ENCODE peak calls at places on chromosomes 2 and 18, in seven cellular contexts. One of them, this sample, is unnamed.

GRCh38 chr2:102004588-102004987 is 12.8 kb downstream of the IL1R2 start:
- DNase-seq in neural progenitor cell: no peak
- DNase-seq in GM23338: no peak
- DNase-seq in hepatocyte: no peak
- DNase-seq in GM23248: no peak
- DNase-seq in SK-N-SH: no peak
- DNase-seq in HCT116: no peak
- DNase-seq in this sample: no peak

GRCh38 chr2:112156152-112156986 is 18.2 kb downstream of the FBLN7 start:
- DNase-seq in neural progenitor cell: peak
- DNase-seq in GM23338: no peak
- DNase-seq in hepatocyte: no peak
- DNase-seq in GM23248: peak
- DNase-seq in SK-N-SH: no peak
- DNase-seq in HCT116: no peak
- DNase-seq in this sample: no peak

GRCh38 chr2:151627368-151627767 is 106.9 kb downstream of the NEB start:
- DNase-seq in neural progenitor cell: no peak
- DNase-seq in GM23338: no peak
- DNase-seq in hepatocyte: no peak
- DNase-seq in GM23248: no peak
- DNase-seq in SK-N-SH: no peak
- DNase-seq in HCT116: no peak
- DNase-seq in this sample: no peak

GRCh38 chr2:171159326-171160118 is 1.2 kb downstream of the TLK1 start:
- DNase-seq in neural progenitor cell: peak
- DNase-seq in GM23338: peak
- DNase-seq in hepatocyte: peak
- DNase-seq in GM23248: peak
- DNase-seq in SK-N-SH: peak
- DNase-seq in HCT116: peak
- DNase-seq in this sample: peak

GRCh38 chr2:54673501-54673998 is 49.9 kb upstream of the EML6 start:
- DNase-seq in neural progenitor cell: no peak
- DNase-seq in GM23338: no peak
- DNase-seq in hepatocyte: no peak
- DNase-seq in GM23248: peak
- DNase-seq in SK-N-SH: no peak
- DNase-seq in HCT116: no peak
- DNase-seq in this sample: no peak

GRCh38 chr18:9876867-9877654 is 8.7 kb upstream of the TXNDC2 start:
- DNase-seq in neural progenitor cell: peak
- DNase-seq in GM23338: peak
- DNase-seq in hepatocyte: peak
- DNase-seq in GM23248: peak
- DNase-seq in SK-N-SH: peak
- DNase-seq in HCT116: peak
- DNase-seq in this sample: no peak

GRCh38 chr2:31240406-31241365 is 6.7 kb downstream of the EHD3 start:
- DNase-seq in neural progenitor cell: no peak
- DNase-seq in GM23338: no peak
- DNase-seq in hepatocyte: no peak
- DNase-seq in GM23248: no peak
- DNase-seq in SK-N-SH: no peak
- DNase-seq in HCT116: no peak
- DNase-seq in this sample: no peak

GRCh38 chr2:71299507-71299906 is 32.1 kb upstream of the ZNF638 start:
- DNase-seq in neural progenitor cell: peak
- DNase-seq in GM23338: peak
- DNase-seq in hepatocyte: peak
- DNase-seq in GM23248: peak
- DNase-seq in SK-N-SH: peak
- DNase-seq in HCT116: no peak
- DNase-seq in this sample: peak

GRCh38 chr2:226131299-226131784 is 668.3 kb downstream of the IRS1 start:
- DNase-seq in neural progenitor cell: no peak
- DNase-seq in GM23338: no peak
- DNase-seq in hepatocyte: no peak
- DNase-seq in GM23248: no peak
- DNase-seq in SK-N-SH: no peak
- DNase-seq in HCT116: no peak
- DNase-seq in this sample: no peak

GRCh38 chr2:11914455-11914854 is 168.0 kb downstream of the LPIN1 start:
- DNase-seq in neural progenitor cell: no peak
- DNase-seq in GM23338: no peak
- DNase-seq in hepatocyte: peak
- DNase-seq in GM23248: peak
- DNase-seq in SK-N-SH: no peak
- DNase-seq in HCT116: no peak
- DNase-seq in this sample: no peak

GRCh38 chr2:33366473-33366872 is 110.0 kb upstream of the RASGRP3 start:
- DNase-seq in neural progenitor cell: no peak
- DNase-seq in GM23338: no peak
- DNase-seq in hepatocyte: no peak
- DNase-seq in GM23248: peak
- DNase-seq in SK-N-SH: no peak
- DNase-seq in HCT116: no peak
- DNase-seq in this sample: no peak
- H3K27ac ChIP-seq in neural progenitor cell: peak
- H3K27ac ChIP-seq in GM23338: no peak
- H3K27ac ChIP-seq in hepatocyte: no peak
- H3K27ac ChIP-seq in GM23248: peak
- H3K27ac ChIP-seq in SK-N-SH: peak
- H3K27ac ChIP-seq in HCT116: no peak
- H3K27ac ChIP-seq in this sample: no peak

DNA sequence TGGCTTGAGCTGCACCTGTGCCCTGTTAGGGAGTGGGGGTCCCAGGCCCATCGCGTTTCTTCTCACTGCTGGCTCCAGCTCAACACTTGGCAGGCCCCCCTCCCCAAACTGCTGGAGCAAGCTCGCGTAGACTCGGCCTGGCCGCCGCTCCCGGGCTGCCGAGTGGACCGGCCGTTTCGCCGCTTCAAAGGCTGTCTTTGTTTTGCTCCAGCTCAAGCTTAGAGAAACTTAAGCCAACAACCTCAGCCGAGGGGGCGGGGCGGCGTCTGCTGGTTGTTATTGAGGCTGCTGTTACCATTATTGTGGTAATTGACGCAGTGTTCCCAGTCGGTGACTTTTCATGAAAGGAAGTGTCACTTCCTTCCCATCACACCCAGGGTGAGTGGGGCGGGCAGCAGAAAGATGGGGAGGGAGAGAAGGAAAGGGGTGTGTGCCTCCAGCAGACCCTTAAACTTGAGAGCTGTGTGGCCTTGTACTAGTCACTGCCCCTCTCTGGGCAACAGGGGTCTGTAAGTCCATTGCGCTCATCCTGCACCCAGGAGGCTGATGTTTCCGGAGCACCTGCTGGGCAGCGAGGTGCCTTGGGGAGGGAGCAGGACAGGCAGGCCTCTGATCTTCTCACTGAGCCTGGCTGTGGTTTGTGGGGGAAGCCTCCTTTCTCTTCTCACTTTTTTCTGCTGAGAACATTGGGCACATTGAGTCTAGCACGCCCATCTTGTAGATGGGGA is 2.1 kb downstream of the ARID5A start:
- DNase-seq in neural progenitor cell: peak
- DNase-seq in GM23338: peak
- DNase-seq in hepatocyte: peak
- DNase-seq in GM23248: peak
- DNase-seq in SK-N-SH: no peak
- DNase-seq in HCT116: no peak
- DNase-seq in this sample: no peak
- TF ChIP-seq EZH2phosphoT487 in neural progenitor cell: no peak
- TF ChIP-seq EZH2phosphoT487 in GM23338: no peak
- TF ChIP-seq EZH2phosphoT487 in hepatocyte: no peak
- TF ChIP-seq EZH2phosphoT487 in GM23248: no peak
- TF ChIP-seq EZH2phosphoT487 in SK-N-SH: no peak
- TF ChIP-seq EZH2phosphoT487 in HCT116: no peak
- TF ChIP-seq EZH2phosphoT487 in this sample: no peak

GRCh38 chr2:167942495-167943081 is 304.8 kb downstream of the STK39 start:
- DNase-seq in neural progenitor cell: no peak
- DNase-seq in GM23338: no peak
- DNase-seq in hepatocyte: no peak
- DNase-seq in GM23248: no peak
- DNase-seq in SK-N-SH: no peak
- DNase-seq in HCT116: no peak
- DNase-seq in this sample: no peak

GRCh38 chr2:167941604-167942003 is 305.8 kb downstream of the STK39 start:
- DNase-seq in neural progenitor cell: no peak
- DNase-seq in GM23338: no peak
- DNase-seq in hepatocyte: no peak
- DNase-seq in GM23248: no peak
- DNase-seq in SK-N-SH: no peak
- DNase-seq in HCT116: no peak
- DNase-seq in this sample: no peak

GRCh38 chr2:167940745-167941507 is 306.5 kb downstream of the STK39 start:
- DNase-seq in neural progenitor cell: no peak
- DNase-seq in GM23338: no peak
- DNase-seq in hepatocyte: no peak
- DNase-seq in GM23248: no peak
- DNase-seq in SK-N-SH: no peak
- DNase-seq in HCT116: no peak
- DNase-seq in this sample: no peak

GRCh38 chr2:167939513-167940360 is 307.7 kb downstream of the STK39 start:
- DNase-seq in neural progenitor cell: no peak
- DNase-seq in GM23338: no peak
- DNase-seq in hepatocyte: no peak
- DNase-seq in GM23248: no peak
- DNase-seq in SK-N-SH: no peak
- DNase-seq in HCT116: no peak
- DNase-seq in this sample: no peak

GRCh38 chr2:167940361-167940744 is 307.0 kb downstream of the STK39 start:
- DNase-seq in neural progenitor cell: no peak
- DNase-seq in GM23338: no peak
- DNase-seq in hepatocyte: no peak
- DNase-seq in GM23248: peak
- DNase-seq in SK-N-SH: no peak
- DNase-seq in HCT116: no peak
- DNase-seq in this sample: no peak
- H3K27ac ChIP-seq in neural progenitor cell: no peak
- H3K27ac ChIP-seq in GM23338: no peak
- H3K27ac ChIP-seq in hepatocyte: no peak
- H3K27ac ChIP-seq in GM23248: no peak
- H3K27ac ChIP-seq in SK-N-SH: no peak
- H3K27ac ChIP-seq in HCT116: no peak
- H3K27ac ChIP-seq in this sample: no peak

GRCh38 chr2:214960677-214961076 is 151.2 kb upstream of the BARD1 start:
- DNase-seq in neural progenitor cell: no peak
- DNase-seq in GM23338: peak
- DNase-seq in hepatocyte: no peak
- DNase-seq in GM23248: peak
- DNase-seq in SK-N-SH: no peak
- DNase-seq in HCT116: no peak
- DNase-seq in this sample: peak
- TF ChIP-seq EZH2phosphoT487 in neural progenitor cell: no peak
- TF ChIP-seq EZH2phosphoT487 in GM23338: no peak
- TF ChIP-seq EZH2phosphoT487 in hepatocyte: no peak
- TF ChIP-seq EZH2phosphoT487 in GM23248: no peak
- TF ChIP-seq EZH2phosphoT487 in SK-N-SH: no peak
- TF ChIP-seq EZH2phosphoT487 in HCT116: no peak
- TF ChIP-seq EZH2phosphoT487 in this sample: no peak

GRCh38 chr2:185044323-185044874 is 446.1 kb downstream of the ZNF804A start:
- DNase-seq in neural progenitor cell: peak
- DNase-seq in GM23338: peak
- DNase-seq in hepatocyte: peak
- DNase-seq in GM23248: no peak
- DNase-seq in SK-N-SH: no peak
- DNase-seq in HCT116: no peak
- DNase-seq in this sample: no peak
- H3K27ac ChIP-seq in neural progenitor cell: no peak
- H3K27ac ChIP-seq in GM23338: no peak
- H3K27ac ChIP-seq in hepatocyte: no peak
- H3K27ac ChIP-seq in GM23248: no peak
- H3K27ac ChIP-seq in SK-N-SH: no peak
- H3K27ac ChIP-seq in HCT116: no peak
- H3K27ac ChIP-seq in this sample: no peak

GRCh38 chr2:201203916-201204654 is 21.1 kb downstream of the CASP10 start:
- DNase-seq in neural progenitor cell: no peak
- DNase-seq in GM23338: no peak
- DNase-seq in hepatocyte: no peak
- DNase-seq in GM23248: peak
- DNase-seq in SK-N-SH: peak
- DNase-seq in HCT116: no peak
- DNase-seq in this sample: no peak
- TF ChIP-seq EZH2phosphoT487 in neural progenitor cell: no peak
- TF ChIP-seq EZH2phosphoT487 in GM23338: no peak
- TF ChIP-seq EZH2phosphoT487 in hepatocyte: no peak
- TF ChIP-seq EZH2phosphoT487 in GM23248: no peak
- TF ChIP-seq EZH2phosphoT487 in SK-N-SH: no peak
- TF ChIP-seq EZH2phosphoT487 in HCT116: no peak
- TF ChIP-seq EZH2phosphoT487 in this sample: no peak

DNA sequence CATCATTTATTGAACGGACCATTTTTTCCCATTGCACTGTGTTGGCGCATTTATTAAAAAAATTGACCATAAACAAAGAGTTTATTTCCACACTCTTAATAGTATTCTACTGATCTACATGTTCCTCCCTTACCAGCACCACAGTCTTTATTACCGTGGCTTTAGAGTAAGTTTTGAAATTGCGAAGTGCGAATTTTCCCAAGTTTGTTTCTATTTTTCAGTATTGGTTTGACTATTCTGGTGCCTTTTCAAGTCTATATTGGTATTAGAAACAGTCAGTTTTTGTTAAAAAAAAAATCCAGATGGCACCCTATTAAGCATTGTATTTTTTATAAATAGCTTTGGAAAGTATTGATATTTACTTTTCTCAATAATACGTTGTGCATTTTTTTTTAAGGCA is 795.1 kb upstream of the HS6ST1 start:
- DNase-seq in neural progenitor cell: no peak
- DNase-seq in GM23338: no peak
- DNase-seq in hepatocyte: no peak
- DNase-seq in GM23248: no peak
- DNase-seq in SK-N-SH: no peak
- DNase-seq in HCT116: no peak
- DNase-seq in this sample: no peak
- H3K27ac ChIP-seq in neural progenitor cell: no peak
- H3K27ac ChIP-seq in GM23338: no peak
- H3K27ac ChIP-seq in hepatocyte: no peak
- H3K27ac ChIP-seq in GM23248: no peak
- H3K27ac ChIP-seq in SK-N-SH: no peak
- H3K27ac ChIP-seq in HCT116: no peak
- H3K27ac ChIP-seq in this sample: no peak

GRCh38 chr2:142681952-142682351 is 195.5 kb upstream of the KYNU start:
- DNase-seq in neural progenitor cell: no peak
- DNase-seq in GM23338: no peak
- DNase-seq in hepatocyte: no peak
- DNase-seq in GM23248: no peak
- DNase-seq in SK-N-SH: no peak
- DNase-seq in HCT116: no peak
- DNase-seq in this sample: no peak

GRCh38 chr2:142684667-142685066 is 192.8 kb upstream of the KYNU start:
- DNase-seq in neural progenitor cell: no peak
- DNase-seq in GM23338: no peak
- DNase-seq in hepatocyte: no peak
- DNase-seq in GM23248: no peak
- DNase-seq in SK-N-SH: no peak
- DNase-seq in HCT116: no peak
- DNase-seq in this sample: no peak

GRCh38 chr2:142687075-142687474 is 190.4 kb upstream of the KYNU start:
- DNase-seq in neural progenitor cell: no peak
- DNase-seq in GM23338: peak
- DNase-seq in hepatocyte: no peak
- DNase-seq in GM23248: no peak
- DNase-seq in SK-N-SH: no peak
- DNase-seq in HCT116: no peak
- DNase-seq in this sample: no peak

GRCh38 chr2:142678164-142678563 is 199.3 kb upstream of the KYNU start:
- DNase-seq in neural progenitor cell: no peak
- DNase-seq in GM23338: no peak
- DNase-seq in hepatocyte: no peak
- DNase-seq in GM23248: no peak
- DNase-seq in SK-N-SH: no peak
- DNase-seq in HCT116: no peak
- DNase-seq in this sample: no peak

GRCh38 chr2:142682528-142682927 is 194.9 kb upstream of the KYNU start:
- DNase-seq in neural progenitor cell: no peak
- DNase-seq in GM23338: no peak
- DNase-seq in hepatocyte: no peak
- DNase-seq in GM23248: peak
- DNase-seq in SK-N-SH: no peak
- DNase-seq in HCT116: peak
- DNase-seq in this sample: no peak
- TF ChIP-seq EZH2phosphoT487 in neural progenitor cell: no peak
- TF ChIP-seq EZH2phosphoT487 in GM23338: no peak
- TF ChIP-seq EZH2phosphoT487 in hepatocyte: no peak
- TF ChIP-seq EZH2phosphoT487 in GM23248: no peak
- TF ChIP-seq EZH2phosphoT487 in SK-N-SH: no peak
- TF ChIP-seq EZH2phosphoT487 in HCT116: no peak
- TF ChIP-seq EZH2phosphoT487 in this sample: no peak

This sample was measured in OCI-LY7.